ENCODE peak calls at places on chromosome 14, in ten cellular contexts. D, E, S, L, B, F, M, N, G and J are unnamed samples.

GRCh38 chr14:51058382-51058781 is 36.5 kb downstream of the TRIM9 start:
- DNase-seq in D (no peak), G (no peak), B (no peak), M (no peak), F (no peak), S (no peak), L (no peak), N (no peak), E (no peak), J (no peak)

GRCh38 chr14:54309615-54310014 is 87.2 kb upstream of the CDKN3 start:
- DNase-seq in M (no peak), S (no peak), B (no peak), L (no peak), F (no peak), E (no peak), N (no peak), G (no peak), D (no peak), J (no peak)

GRCh38 chr14:72543325-72543724 is 350.6 kb downstream of the DPF3 start:
- DNase-seq in M (no peak), L (no peak), S (no peak), D (no peak), N (no peak), G (no peak), F (no peak), E (no peak), B (no peak), J (no peak)

GRCh38 chr14:71932229-71932951 is at the start of gene RGS6:
- DNase-seq in E (no peak), G (peak), D (peak), S (no peak), L (peak), M (peak), B (no peak), F (peak), N (peak), J (no peak)

GRCh38 chr14:74946659-74947281 is 8.6 kb downstream of the PGF start:
- DNase-seq in M (no peak), E (no peak), N (no peak), G (no peak), B (no peak), F (no peak), L (no peak), S (no peak), D (no peak), J (no peak)

GRCh38 chr14:36817071-36817930 is 155.6 kb downstream of the PAX9 start:
- DNase-seq in S (no peak), M (no peak), E (no peak), F (no peak), G (no peak), D (no peak), N (no peak), L (no peak), B (no peak), J (no peak)

GRCh38 chr14:43539210-43539609 is 967.9 kb downstream of the FSCB start:
- DNase-seq in M (peak), F (peak), G (peak), S (no peak), L (no peak), D (no peak), N (no peak), B (no peak), E (no peak), J (no peak)

GRCh38 chr14:104355949-104356737 is 217.8 kb downstream of the KIF26A start:
- DNase-seq in D (no peak), M (no peak), F (no peak), G (no peak), B (no peak), S (no peak), E (no peak), N (no peak), L (no peak), J (no peak)

GRCh38 chr14:67515386-67516079 is 17.6 kb upstream of the PLEKHH1 start:
- DNase-seq in L (peak), N (peak), M (no peak), F (no peak), E (no peak), B (no peak), G (no peak), D (peak), S (no peak), J (no peak)

GRCh38 chr14:28773917-28774691 is 7.5 kb downstream of the FOXG1 start:
- DNase-seq in G (no peak), N (no peak), E (peak), D (peak), F (peak), B (peak), M (peak), S (no peak), L (no peak), J (no peak)

GRCh38 chr14:69318901-69319475 is 59.0 kb downstream of the GALNT16 start:
- DNase-seq in E (no peak), L (no peak), S (no peak), G (no peak), N (no peak), M (no peak), D (no peak), B (no peak), F (no peak), J (no peak)

GRCh38 chr14:23124337-23124954 is 5.4 kb upstream of the CEBPE start:
- DNase-seq in L (no peak), M (no peak), B (no peak), G (no peak), N (no peak), E (no peak), D (no peak), F (no peak), S (no peak), J (no peak)

GRCh38 chr14:33848706-33849454 is 102.0 kb downstream of the EGLN3 start:
- DNase-seq in L (no peak), G (peak), E (no peak), S (no peak), F (peak), M (peak), N (peak), D (peak), B (peak), J (no peak)

GRCh38 chr14:60648934-60649814 is at the start of gene SIX1:
- DNase-seq in E (peak), M (peak), B (peak), L (peak), N (peak), F (peak), G (peak), D (peak), S (no peak), J (peak)

GRCh38 chr14:93231129-93231979 is 24.3 kb downstream of the UBR7 start:
- DNase-seq in N (peak), E (no peak), L (no peak), S (no peak), D (no peak), F (no peak), G (no peak), M (peak), B (no peak), J (no peak)

GRCh38 chr14:91284791-91285548 is 40.5 kb upstream of the GPR68 start:
- DNase-seq in S (no peak), L (peak), F (no peak), B (peak), E (no peak), G (no peak), M (peak), D (no peak), N (no peak), J (no peak)

GRCh38 chr14:103056322-103057027 is 874 bp downstream of the CDC42BPB start:
- DNase-seq in E (peak), B (peak), F (peak), G (no peak), N (peak), L (no peak), M (peak), S (no peak), D (peak), J (no peak)

GRCh38 chr14:50977863-50978520 is 33.7 kb upstream of the PYGL start:
- DNase-seq in D (peak), N (no peak), E (no peak), F (no peak), B (no peak), S (no peak), G (no peak), L (peak), M (no peak), J (no peak)

GRCh38 chr14:50334211-50334610 is 22.1 kb downstream of the DMAC2L start:
- DNase-seq in E (no peak), N (no peak), B (no peak), G (no peak), D (no peak), S (no peak), M (no peak), F (no peak), L (no peak), J (no peak)

GRCh38 chr14:104708606-104709268 is 15.3 kb upstream of the ADSS1 start:
- DNase-seq in M (peak), F (peak), S (peak), G (peak), L (peak), E (peak), B (no peak), D (peak), N (peak), J (no peak)

GRCh38 chr14:56324831-56325230 is 206.6 kb downstream of the PELI2 start:
- DNase-seq in N (no peak), G (no peak), M (no peak), S (no peak), L (no peak), F (no peak), E (no peak), B (no peak), D (no peak), J (no peak)

GRCh38 chr14:101963611-101964296 is 619 bp upstream of the DYNC1H1 start:
- DNase-seq in L (no peak), M (no peak), S (no peak), D (no peak), B (no peak), F (no peak), E (no peak), N (no peak), G (no peak), J (no peak)

GRCh38 chr14:20597108-20597507 is 5.9 kb upstream of the RNASE12 start:
- DNase-seq in G (no peak), D (no peak), B (no peak), S (no peak), E (no peak), N (no peak), M (no peak), F (no peak), L (no peak), J (no peak)

GRCh38 chr14:37650356-37651037 is 55.1 kb downstream of the TTC6 start:
- DNase-seq in F (no peak), N (no peak), D (no peak), S (no peak), G (no peak), L (no peak), E (no peak), M (peak), B (no peak), J (no peak)

GRCh38 chr14:59507063-59507751 is 22.9 kb downstream of the JKAMP start:
- DNase-seq in D (peak), M (peak), F (peak), G (peak), B (peak), S (no peak), E (peak), N (peak), L (peak), J (no peak)

GRCh38 chr14:58964598-58964928 is 223.9 kb upstream of the DAAM1 start:
- DNase-seq in B (no peak), G (no peak), S (no peak), M (no peak), D (no peak), N (no peak), L (no peak), E (no peak), F (no peak), J (no peak)

GRCh38 chr14:65062096-65063075 is 39.9 kb downstream of the MAX start:
- DNase-seq in M (no peak), E (no peak), G (no peak), S (no peak), F (no peak), B (no peak), L (no peak), D (no peak), N (peak), J (no peak)